ENCODE peak calls at places on chromosomes 16 and 17, in four cellular contexts. N, A, S and O are unnamed samples. For H3K4me1 and H3K36me3, the result is how much of the 10 kb centered on the place peaks cover.

GRCh38 chr17:62637809-62638208 is 10.3 kb downstream of the MRC2 start:
- DNase-seq in N (no peak), A (peak), S (peak), O (no peak)

GRCh38 chr17:65696739-65697394 is 135.4 kb upstream of the AXIN2 start:
- DNase-seq in N (no peak), A (no peak), S (no peak), O (no peak)

GRCh38 chr16:15857779-15858560 is 1.1 kb upstream of the MYH11 start:
- DNase-seq in N (no peak), A (peak), S (peak), O (no peak)

GRCh38 chr17:61279476-61280145 is 120.0 kb upstream of the TBX2 start:
- DNase-seq in N (no peak), A (no peak), S (no peak), O (no peak)

GRCh38 chr17:10019941-10020403 is 114.9 kb upstream of the RCVRN start:
- DNase-seq in N (no peak), A (peak), S (no peak), O (no peak)

GRCh38 chr17:29059281-29059680 is 16.3 kb downstream of the PIPOX start:
- DNase-seq in N (no peak), A (no peak), S (no peak), O (no peak)

GRCh38 chr17:45170280-45170975 is 8.8 kb downstream of the HEXIM2 start:
- DNase-seq in N (no peak), A (no peak), S (no peak), O (no peak)

GRCh38 chr16:82621796-82622195 is 5.0 kb upstream of the CDH13 start:
- DNase-seq in N (no peak), A (no peak), S (no peak), O (no peak)

GRCh38 chr16:79883494-79883893 is 283.0 kb upstream of the MAF start:
- DNase-seq in N (no peak), A (no peak), S (no peak), O (no peak)

GRCh38 chr16:75256059-75256870 is 4.8 kb upstream of the BCAR1 start:
- DNase-seq in N (no peak), A (no peak), S (peak), O (no peak)

GRCh38 chr17:62149961-62150360 is 84.9 kb upstream of the MED13 start:
- DNase-seq in N (no peak), A (no peak), S (no peak), O (no peak)

GRCh38 chr16:70151941-70152509 is 21.6 kb upstream of the CLEC18C start:
- DNase-seq in N (no peak), A (no peak), S (no peak), O (no peak)

GRCh38 chr16:49457196-49457595 is 83.6 kb downstream of the C16orf78 start:
- DNase-seq in N (no peak), A (no peak), S (peak), O (no peak)

GRCh38 chr17:15351925-15352324 is 10.5 kb upstream of the TEKT3 start:
- DNase-seq in N (no peak), A (no peak), S (no peak), O (peak)

GRCh38 chr17:31869031-31869430 is 10.0 kb upstream of the COPRS start:
- DNase-seq in N (no peak), A (no peak), S (no peak), O (no peak)

GRCh38 chr16:73196670-73197069 is 148.7 kb upstream of the ZFHX3 start:
- DNase-seq in N (no peak), A (peak), S (peak), O (peak)

GRCh38 chr17:3658784-3659449 is 9.5 kb downstream of the TAX1BP3 start:
- DNase-seq in N (no peak), A (no peak), S (no peak), O (no peak)

GRCh38 chr17:77737442-77738265 is 220.8 kb upstream of the TNRC6C start:
- DNase-seq in N (no peak), A (peak), S (peak), O (peak)

GRCh38 chr16:11497329-11497805 is 89.4 kb downstream of the LITAF start:
- DNase-seq in N (peak), A (peak), S (peak), O (peak)

GRCh38 chr17:60278237-60278636 is 113.7 kb downstream of the USP32 start:
- DNase-seq in N (no peak), A (no peak), S (no peak), O (no peak)

GRCh38 chr17:43701318-43701743 is 39.6 kb upstream of the MEOX1 start:
- DNase-seq in N (no peak), A (no peak), S (peak), O (no peak)

GRCh38 chr16:56781565-56781964 is 51.6 kb downstream of the NUP93 start:
- DNase-seq in N (no peak), A (no peak), S (no peak), O (no peak)

GRCh38 chr17:35879748-35880654 is at the start of gene CCL5:
- DNase-seq in N (peak), A (no peak), S (no peak), O (peak)

GRCh38 chr17:77749316-77749715 is 209.2 kb upstream of the TNRC6C start:
- DNase-seq in N (no peak), A (no peak), S (peak), O (no peak)

GRCh38 chr17:75683467-75684041 is 16.4 kb downstream of the SAP30BP start:
- DNase-seq in N (no peak), A (no peak), S (no peak), O (no peak)

GRCh38 chr17:52696362-52696761 is 537.8 kb upstream of the CA10 start:
- DNase-seq in N (no peak), A (no peak), S (no peak), O (no peak)

GRCh38 chr17:37671813-37672544 is 28.7 kb upstream of the DDX52 start:
- DNase-seq in N (no peak), A (no peak), S (no peak), O (no peak)

GRCh38 chr16:88969361-88969831 is 7.6 kb downstream of the CBFA2T3 start:
- DNase-seq in N (peak), A (peak), S (no peak), O (no peak)

GRCh38 chr16:8928467-8928957 is 35.2 kb downstream of the USP7 start:
- DNase-seq in N (no peak), A (no peak), S (no peak), O (no peak)

GRCh38 chr17:29613371-29613837 is 9.3 kb downstream of the CORO6 start:
- DNase-seq in N (peak), A (peak), S (peak), O (peak)

GRCh38 chr16:12486386-12486785 is 317.3 kb downstream of the CPPED1 start:
- DNase-seq in N (no peak), A (no peak), S (no peak), O (no peak)

GRCh38 chr17:34246436-34246835 is 8.6 kb upstream of the CCL2 start:
- DNase-seq in N (no peak), A (no peak), S (no peak), O (no peak)
- H3K4me1 ChIP-seq in N (under half), A (under half), S (half or more), O (under half)

DNA sequence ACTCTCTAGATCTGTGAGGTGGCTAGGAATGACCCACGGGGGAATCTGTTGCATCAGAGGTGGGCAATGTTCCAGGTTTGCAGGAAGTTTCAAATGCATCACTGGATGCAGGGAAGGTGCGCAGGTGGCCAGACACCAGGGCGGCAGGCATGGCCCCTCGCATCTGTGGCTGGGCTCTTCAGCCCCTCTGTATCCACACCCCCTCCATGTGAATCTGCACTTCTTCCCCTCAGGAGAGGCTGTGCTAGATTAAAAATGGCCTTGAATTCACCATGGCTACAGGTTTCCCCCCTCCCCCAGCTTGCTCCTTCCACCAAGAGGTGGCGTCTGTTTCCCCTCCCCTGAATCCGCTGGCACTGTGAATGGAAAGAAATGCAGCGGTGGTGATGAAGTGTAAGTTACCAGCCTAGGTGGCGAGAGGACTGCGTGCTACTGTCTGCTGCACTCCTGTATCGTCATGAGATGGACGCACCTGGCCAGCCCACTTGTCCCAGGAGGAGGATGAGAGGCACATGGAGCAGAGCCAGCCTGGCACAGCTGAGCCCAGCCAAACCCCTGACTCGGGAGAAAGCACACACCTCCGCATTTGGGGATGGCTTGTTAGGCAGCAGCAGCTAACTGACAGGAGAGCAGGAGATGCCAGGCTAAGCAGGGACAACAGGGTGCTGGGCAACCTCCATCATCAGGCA is 26.3 kb downstream of the TNFRSF13B start:
- DNase-seq in N (no peak), A (peak), S (no peak), O (no peak)
- TF ChIP-seq CTCF in N (no peak), A (peak), S (no peak), O (no peak)

DNA sequence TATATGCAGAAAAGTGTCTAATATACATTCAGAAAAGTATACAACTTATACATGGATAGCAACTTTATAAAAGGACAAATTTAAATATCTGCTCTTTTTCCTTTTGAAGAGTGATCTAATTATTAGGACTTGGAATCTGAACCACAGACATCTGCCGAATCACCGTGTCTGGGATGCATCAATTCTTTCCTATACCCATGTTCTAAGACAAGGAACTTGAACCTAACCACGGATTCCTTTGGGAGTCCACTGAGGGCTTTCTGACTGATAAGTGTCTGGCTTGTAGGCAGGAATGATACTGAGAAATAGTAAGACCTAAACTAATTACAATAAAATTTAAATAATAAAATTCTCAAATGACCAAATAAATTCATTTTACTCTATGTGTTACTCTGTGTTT is 54.2 kb downstream of the NDEL1 start:
- DNase-seq in N (no peak), A (no peak), S (no peak), O (no peak)
- H3K36me3 ChIP-seq in N (under half), A (under half), S (half or more), O (under half)

DNA sequence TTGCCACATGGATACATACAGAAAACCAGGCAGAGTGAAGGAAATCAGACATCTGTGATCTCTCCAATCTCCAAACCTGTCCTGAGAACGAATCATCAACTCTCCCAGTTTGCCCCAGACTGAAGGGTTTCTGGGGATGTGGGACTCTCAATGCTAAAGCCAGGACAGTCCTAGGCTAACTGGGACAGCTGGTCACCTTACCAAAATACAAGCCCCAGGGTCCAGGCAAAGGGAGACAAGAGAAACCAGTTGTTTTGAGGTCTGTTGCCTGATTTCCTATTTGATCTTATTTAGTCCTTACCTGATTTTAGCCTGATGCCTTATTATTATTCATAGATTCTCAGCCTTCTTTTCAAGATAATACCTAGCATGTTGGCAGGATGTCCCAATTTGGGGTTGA is 51.7 kb upstream of the TAC4 start:
- DNase-seq in N (no peak), A (no peak), S (no peak), O (no peak)
- H3K4me1 ChIP-seq in N (under half), A (under half), S (under half), O (under half)

GRCh38 chr16:10015397-10015796 is 166.8 kb downstream of the GRIN2A start:
- DNase-seq in N (no peak), A (no peak), S (no peak), O (no peak)

GRCh38 chr16:10009691-10010090 is 172.5 kb downstream of the GRIN2A start:
- DNase-seq in N (no peak), A (no peak), S (no peak), O (no peak)

GRCh38 chr16:10016761-10017160 is 165.5 kb downstream of the GRIN2A start:
- DNase-seq in N (no peak), A (no peak), S (no peak), O (no peak)

DNA sequence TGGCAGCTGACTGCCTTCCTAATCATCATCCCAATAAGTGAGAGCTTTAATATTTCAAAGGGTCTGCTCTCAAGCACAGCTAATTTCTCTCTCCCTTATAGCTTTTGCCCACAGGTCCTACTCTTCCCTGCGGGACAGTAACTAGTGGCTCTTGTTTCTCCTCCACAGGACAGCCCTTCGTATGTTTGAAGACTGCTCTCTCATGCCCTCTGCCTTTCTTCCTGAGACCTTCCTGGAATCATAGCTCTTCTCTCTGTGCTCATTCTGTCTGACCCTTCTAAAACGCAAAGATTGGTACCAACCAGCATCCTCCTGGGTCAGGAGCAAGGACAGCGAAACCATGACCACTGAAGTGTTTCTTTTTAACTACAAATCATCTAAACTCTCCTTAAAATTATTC is 168.9 kb downstream of the GRIN2A start:
- DNase-seq in N (no peak), A (peak), S (no peak), O (no peak)
- TF ChIP-seq CTCF in N (no peak), A (peak), S (no peak), O (no peak)

GRCh38 chr17:81073967-81074366 is 39.0 kb downstream of the BAIAP2 start:
- DNase-seq in N (no peak), A (no peak), S (no peak), O (no peak)
- H3K36me3 ChIP-seq in N (under half), A (under half), S (under half), O (under half)

GRCh38 chr17:57552114-57552601 is 192.9 kb downstream of the CCDC182 start:
- DNase-seq in N (no peak), A (peak), S (no peak), O (peak)
- H3K4me1 ChIP-seq in N (under half), A (half or more), S (under half), O (under half)